ENCODE peak calls at places on chromosome 5, in six cellular contexts. Z, Y, W, N, U and X are unnamed samples.

GRCh38 chr5:94793113-94793815 is 174.8 kb downstream of the SLF1 start:
- DNase-seq in Y (no peak), U (peak; percentile 86), W (peak; percentile 69), N (no peak), Z (no peak), X (no peak)

GRCh38 chr5:141199359-141200235 is at the start of gene PCDHB11:
- DNase-seq in Z (no peak), W (no peak), U (no peak), Y (peak; percentile 41), N (no peak), X (no peak)

GRCh38 chr5:134580001-134580460 is 52.6 kb downstream of the SAR1B start:
- DNase-seq in U (no peak), Y (peak; percentile 9), N (no peak), W (no peak), Z (peak; percentile 16), X (no peak)

GRCh38 chr5:93587919-93588585 is 5.0 kb downstream of the NR2F1 start:
- DNase-seq in U (no peak), Y (peak; percentile 27), Z (no peak), N (no peak), W (no peak), X (no peak)

GRCh38 chr5:79573983-79574890 is 38.0 kb upstream of the TENT2 start:
- DNase-seq in Y (no peak), W (no peak), N (no peak), U (no peak), Z (no peak), X (no peak)

GRCh38 chr5:62271370-62271769 is 34.6 kb upstream of the KIF2A start:
- DNase-seq in Z (no peak), W (no peak), N (no peak), Y (no peak), U (no peak), X (no peak)

GRCh38 chr5:93821892-93822291 is 80.5 kb upstream of the POU5F2 start:
- DNase-seq in W (no peak), Y (no peak), Z (no peak), U (no peak), N (no peak), X (no peak)

GRCh38 chr5:35223777-35224395 is 6.4 kb downstream of the PRLR start:
- DNase-seq in W (no peak), Z (no peak), Y (peak; percentile 15), N (no peak), U (peak; percentile 75), X (no peak)

GRCh38 chr5:152246401-152246800 is 158.7 kb downstream of the NMUR2 start:
- DNase-seq in W (no peak), U (peak; percentile 23), N (peak; percentile 1), Z (no peak), Y (no peak), X (no peak)

GRCh38 chr5:108382784-108383358 is 973 bp upstream of the FBXL17 start:
- DNase-seq in Z (no peak), N (no peak), Y (peak; percentile 9), W (no peak), U (no peak), X (peak; percentile 39)

GRCh38 chr5:72246954-72247442 is 73.0 kb downstream of the MRPS27 start:
- DNase-seq in W (no peak), U (peak; percentile 32), Y (no peak), Z (no peak), N (no peak), X (no peak)

GRCh38 chr5:80246995-80247729 is 8.7 kb downstream of the SERINC5 start:
- DNase-seq in Y (peak; percentile 48), Z (no peak), U (peak; percentile 86), W (peak; percentile 79), N (peak; percentile 37), X (no peak)

GRCh38 chr5:74336286-74336685 is 304.2 kb downstream of the ENC1 start:
- DNase-seq in Z (no peak), Y (no peak), N (no peak), U (no peak), W (no peak), X (no peak)

GRCh38 chr5:113663879-113664278 is 150.4 kb downstream of the YTHDC2 start:
- DNase-seq in W (no peak), U (peak; percentile 51), Z (no peak), Y (peak; percentile 15), N (no peak), X (no peak)

GRCh38 chr5:91369480-91369879 is 13.6 kb downstream of the ARRDC3 start:
- DNase-seq in Y (no peak), U (no peak), N (no peak), W (no peak), Z (no peak), X (no peak)

GRCh38 chr5:132057498-132058255 is 2.8 kb upstream of the IL3 start:
- DNase-seq in Y (peak; percentile 2), W (no peak), N (no peak), U (no peak), Z (no peak), X (no peak)

GRCh38 chr5:111535879-111536549 is 23.7 kb upstream of the STARD4 start:
- DNase-seq in Z (no peak), W (no peak), N (no peak), Y (peak; percentile 27), U (no peak), X (no peak)

GRCh38 chr5:109589983-109590382 is 99.7 kb upstream of the MAN2A1 start:
- DNase-seq in W (no peak), Y (no peak), U (no peak), Z (no peak), N (no peak), X (no peak)

GRCh38 chr5:135632806-135633205 is 54.0 kb upstream of the CXCL14 start:
- DNase-seq in Z (no peak), Y (no peak), N (no peak), W (no peak), U (no peak), X (no peak)

GRCh38 chr5:131974956-131975726 is 29.7 kb upstream of the MEIKIN start:
- DNase-seq in W (no peak), N (no peak), Y (no peak), Z (no peak), U (no peak), X (no peak)

GRCh38 chr5:3531320-3531986 is 64.2 kb upstream of the IRX1 start:
- DNase-seq in W (no peak), N (no peak), U (no peak), Y (no peak), Z (no peak), X (no peak)